ENCODE peak calls at places on chromosomes 13 and 19, in five cellular contexts. G is neuronal stem cell, H is H9, Y is trophoblast cell, E is mesenchymal stem cell. C is an unnamed sample.

GRCh38 chr13:98273824-98274786 is 97.0 kb upstream of the RNF113B start:
- DNase-seq in G (no peak), H (peak; percentile 50), Y (no peak), E (peak; percentile 70), C (no peak)

GRCh38 chr19:48608798-48609263 is 2.3 kb downstream of the SPACA4 start:
- DNase-seq in G (no peak), H (peak; percentile 81), Y (no peak), E (no peak), C (no peak)

GRCh38 chr13:76677047-76677446 is 209.2 kb downstream of the KCTD12 start:
- DNase-seq in G (no peak), H (no peak), Y (no peak), E (no peak), C (no peak)

GRCh38 chr13:74251778-74252519 is 117.7 kb upstream of the KLF12 start:
- DNase-seq in G (no peak), H (no peak), Y (no peak), E (no peak), C (no peak)

GRCh38 chr19:23312515-23312914 is 62.3 kb upstream of the ZNF724 start:
- DNase-seq in G (no peak), H (no peak), Y (peak; percentile 98), E (no peak), C (no peak)

GRCh38 chr19:37763488-37763887 is 15.9 kb downstream of the ZNF573 start:
- DNase-seq in G (no peak), H (no peak), Y (peak; percentile 26), E (no peak), C (no peak)

GRCh38 chr19:39372047-39372802 is 18.7 kb downstream of the PAF1 start:
- DNase-seq in G (no peak), H (no peak), Y (no peak), E (peak; percentile 72), C (no peak)

GRCh38 chr13:99275093-99275469 is 16.9 kb upstream of the GPR18 start:
- DNase-seq in G (no peak), H (no peak), Y (no peak), E (peak; percentile 34), C (no peak)

GRCh38 chr19:52789440-52789839 is 2.8 kb upstream of the ZNF600 start:
- DNase-seq in G (no peak), H (no peak), Y (peak; percentile 69), E (no peak), C (no peak)

GRCh38 chr13:98370261-98370660 is 193.2 kb upstream of the RNF113B start:
- DNase-seq in G (no peak), H (no peak), Y (no peak), E (no peak), C (no peak)

GRCh38 chr19:10219678-10220077 is 11.5 kb downstream of the S1PR2 start:
- DNase-seq in G (no peak), H (peak; percentile 79), Y (peak; percentile 69), E (peak; percentile 36), C (no peak)

GRCh38 chr13:44068737-44069136 is 189.0 kb downstream of the LACC1 start:
- DNase-seq in G (no peak), H (no peak), Y (peak; percentile 82), E (peak; percentile 63), C (no peak)

GRCh38 chr13:87147076-87147475 is 524.1 kb upstream of the SLITRK5 start:
- DNase-seq in G (no peak), H (no peak), Y (no peak), E (peak; percentile 48), C (no peak)

GRCh38 chr19:47779524-47780214 is 1.2 kb downstream of the SELENOW start:
- DNase-seq in G (no peak), H (no peak), Y (peak; percentile 31), E (peak; percentile 37), C (no peak)

GRCh38 chr13:65095697-65096096 is 2134.4 kb downstream of the PCDH9 start:
- DNase-seq in G (no peak), H (no peak), Y (no peak), E (no peak), C (no peak)

GRCh38 chr13:76697277-76697676 is 188.9 kb downstream of the KCTD12 start:
- DNase-seq in G (no peak), H (no peak), Y (no peak), E (peak; percentile 50), C (no peak)

GRCh38 chr13:31172001-31172400 is 10.3 kb upstream of the HSPH1 start:
- DNase-seq in G (no peak), H (no peak), Y (peak; percentile 55), E (peak; percentile 28), C (no peak)

GRCh38 chr19:10379880-10380310 is 477 bp downstream of the TYK2 start:
- DNase-seq in G (no peak), H (no peak), Y (no peak), E (no peak), C (no peak)

GRCh38 chr13:108963276-108963810 is 333.9 kb downstream of the MYO16 start:
- DNase-seq in G (no peak), H (no peak), Y (peak; percentile 83), E (no peak), C (no peak)

GRCh38 chr19:611506-611869 is 21.8 kb downstream of the HCN2 start:
- DNase-seq in G (no peak), H (no peak), Y (no peak), E (peak; percentile 79), C (no peak)

GRCh38 chr13:28716511-28716910 is 2.3 kb downstream of the SLC46A3 start:
- DNase-seq in G (no peak), H (no peak), Y (no peak), E (peak; percentile 88), C (no peak)

GRCh38 chr19:19192910-19193423 is 909 bp downstream of the RFXANK start:
- DNase-seq in G (no peak), H (no peak), Y (no peak), E (no peak), C (no peak)

GRCh38 chr19:14409157-14410053 is 9.7 kb downstream of the DDX39A start:
- DNase-seq in G (no peak), H (no peak), Y (peak; percentile 67), E (no peak), C (no peak)

GRCh38 chr13:75220238-75220542 is 261.8 kb downstream of the TBC1D4 start:
- DNase-seq in G (no peak), H (no peak), Y (no peak), E (no peak), C (no peak)

GRCh38 chr13:71865858-71866172 is 1.2 kb downstream of the DACH1 start:
- DNase-seq in G (no peak), H (peak; percentile 36), Y (no peak), E (peak; percentile 43), C (no peak)

GRCh38 chr13:41707192-41707858 is 250.0 kb downstream of the RGCC start:
- DNase-seq in G (no peak), H (no peak), Y (peak; percentile 67), E (no peak), C (no peak)

GRCh38 chr13:112940236-112940635 is 28.8 kb upstream of the MCF2L start:
- DNase-seq in G (no peak), H (no peak), Y (no peak), E (no peak), C (no peak)

GRCh38 chr19:52778811-52779210 is 7.8 kb downstream of the ZNF600 start:
- DNase-seq in G (no peak), H (no peak), Y (no peak), E (no peak), C (no peak)

GRCh38 chr19:47691782-47692181 is 21.4 kb upstream of the EHD2 start:
- DNase-seq in G (no peak), H (no peak), Y (no peak), E (no peak), C (no peak)

GRCh38 chr19:4278460-4278901 is 585 bp upstream of the SHD start:
- DNase-seq in G (no peak), H (no peak), Y (no peak), E (no peak), C (no peak)

DNA sequence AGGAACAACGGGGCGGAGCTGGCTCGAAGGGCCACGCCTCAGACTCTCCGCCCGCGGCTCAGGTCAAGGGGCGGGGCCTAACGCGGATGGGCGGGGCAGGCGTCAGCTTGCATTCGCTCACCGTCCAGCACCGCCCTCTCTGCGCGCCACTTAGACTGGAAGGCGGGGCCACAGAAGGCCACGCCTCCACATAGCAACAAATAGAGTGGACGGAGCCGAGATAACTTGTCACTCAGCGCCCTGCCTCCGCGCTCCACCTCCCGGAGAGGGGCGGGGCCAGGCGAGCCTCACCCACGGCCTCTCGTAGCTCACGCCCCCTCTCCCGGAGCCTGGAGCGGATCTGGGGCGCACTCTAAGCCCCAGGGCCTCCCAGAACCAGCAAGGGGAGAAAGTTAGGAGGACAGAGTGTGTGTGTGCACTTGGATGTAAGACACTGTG is 255 bp upstream of the BLVRB start:
- DNase-seq in G (peak; percentile 99), H (peak; percentile 99), Y (peak; percentile 100), E (peak; percentile 99), C (peak; percentile 100)
- H2BK12ac ChIP-seq in G (no peak overlapping the region), H (no peak overlapping the region), Y (no peak overlapping the region), E (no peak overlapping the region), C (no peak overlapping the region)

DNA sequence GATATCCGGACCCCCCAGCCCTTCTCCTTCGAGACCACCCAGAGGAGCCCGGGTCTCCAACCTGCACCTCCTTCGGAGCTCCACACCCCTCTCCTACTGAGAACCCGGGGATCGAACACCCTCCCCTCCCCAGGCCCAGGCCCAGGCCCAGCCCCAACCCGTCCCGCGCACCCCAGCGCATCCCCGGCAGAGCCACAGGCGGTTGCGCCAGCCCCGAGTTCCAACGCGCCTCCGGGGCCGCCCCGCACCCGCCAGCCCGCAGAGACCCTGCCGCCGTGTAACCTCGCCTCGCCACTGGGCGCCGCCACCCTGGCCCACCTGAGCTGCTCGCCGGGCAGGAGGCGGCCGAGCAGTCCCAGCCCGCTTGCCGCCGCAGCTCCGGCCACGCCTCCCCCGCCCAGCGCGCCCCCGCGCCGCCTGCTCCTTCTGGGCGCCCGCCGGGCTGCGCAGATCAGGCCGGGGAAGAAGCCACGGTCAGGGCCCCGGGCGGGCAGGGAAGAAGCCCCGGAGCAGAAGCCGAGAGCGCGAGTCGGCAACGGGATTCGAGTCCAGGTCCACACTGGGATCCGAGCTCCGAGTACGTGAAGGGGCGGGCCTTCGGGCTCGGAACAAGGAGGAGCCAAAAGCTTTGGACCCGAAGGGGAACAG is at the start of gene MBOAT7:
- DNase-seq in G (no peak), H (no peak), Y (peak; percentile 78), E (no peak), C (no peak)
- H2BK12ac ChIP-seq in G (peak within 1 kb of the TSS; percentile 58), H (peak within 1 kb of the TSS; percentile 6), Y (peak within 1 kb of the TSS; percentile 66), E (no peak within 1 kb of the TSS), C (peak within 1 kb of the TSS; percentile 100)

GRCh38 chr19:31450696-31451095 is 101.5 kb upstream of the TSHZ3 start:
- DNase-seq in G (no peak), H (no peak), Y (peak; percentile 43), E (no peak), C (no peak)
- H2BK12ac ChIP-seq in G (no peak overlapping the region), H (no peak overlapping the region), Y (no peak overlapping the region), E (no peak overlapping the region), C (no peak overlapping the region)

GRCh38 chr19:3110126-3110825 is 16.1 kb downstream of the GNA11 start:
- DNase-seq in G (no peak), H (no peak), Y (peak; percentile 32), E (no peak), C (no peak)
- H2BK12ac ChIP-seq in G (no peak overlapping the region), H (no peak overlapping the region), Y (no peak overlapping the region), E (no peak overlapping the region), C (no peak overlapping the region)

GRCh38 chr13:27355894-27356293 is 68.5 kb upstream of the GTF3A start:
- DNase-seq in G (no peak), H (peak; percentile 55), Y (no peak), E (no peak), C (no peak)
- H2BK12ac ChIP-seq in G (no peak overlapping the region), H (no peak overlapping the region), Y (no peak overlapping the region), E (peak overlapping the region; percentile 30), C (no peak overlapping the region)

C was measured in H1.